ENCODE peak calls at places on chromosomes 2 and 18, in four cellular contexts. L is IMR-90, B is GM12878, S is H1. N is an unnamed sample.

GRCh38 chr2:129806985-129807384 is 172.5 kb upstream of the RAB6C start:
- DNase-seq in L (no peak), B (no peak), S (no peak), N (no peak)

GRCh38 chr2:231068525-231069222 is 12.0 kb downstream of the PSMD1 start:
- DNase-seq in L (peak; percentile 78), B (no peak), S (no peak), N (peak; percentile 17)

GRCh38 chr18:57923606-57924005 is 120.4 kb upstream of the NEDD4L start:
- DNase-seq in L (no peak), B (no peak), S (no peak), N (no peak)

GRCh38 chr18:77099501-77100370 is 32.8 kb downstream of the MBP start:
- DNase-seq in L (no peak), B (no peak), S (no peak), N (no peak)

GRCh38 chr2:192390401-192390800 is 195.7 kb upstream of the TMEFF2 start:
- DNase-seq in L (no peak), B (no peak), S (no peak), N (no peak)

GRCh38 chr2:60317831-60318230 is 235.6 kb downstream of the BCL11A start:
- DNase-seq in L (no peak), B (peak; percentile 65), S (no peak), N (no peak)

GRCh38 chr2:111116016-111116746 is 4.5 kb upstream of the BCL2L11 start:
- DNase-seq in L (no peak), B (peak; percentile 74), S (no peak), N (no peak)

GRCh38 chr2:144834954-144835633 is 315.2 kb upstream of the ZEB2 start:
- DNase-seq in L (peak; percentile 88), B (no peak), S (no peak), N (peak; percentile 24)

GRCh38 chr2:9912468-9912867 is 39.0 kb upstream of the GRHL1 start:
- DNase-seq in L (no peak), B (no peak), S (no peak), N (no peak)

GRCh38 chr18:73365018-73365417 is 497.2 kb upstream of the NETO1 start:
- DNase-seq in L (peak; percentile 95), B (no peak), S (no peak), N (no peak)

GRCh38 chr2:65076345-65076710 is 20.1 kb downstream of the CEP68 start:
- DNase-seq in L (peak; percentile 84), B (no peak), S (no peak), N (no peak)

GRCh38 chr2:226631671-226632070 is 167.9 kb downstream of the IRS1 start:
- DNase-seq in L (peak; percentile 75), B (no peak), S (no peak), N (no peak)

GRCh38 chr2:203858176-203858575 is 9.4 kb upstream of the CTLA4 start:
- DNase-seq in L (no peak), B (no peak), S (no peak), N (no peak)

GRCh38 chr2:147061269-147061668 is 783.6 kb upstream of the ACVR2A start:
- DNase-seq in L (no peak), B (no peak), S (no peak), N (no peak)

GRCh38 chr2:30404354-30405265 is 42.4 kb upstream of the LCLAT1 start:
- DNase-seq in L (peak; percentile 82), B (no peak), S (peak; percentile 52), N (no peak)

GRCh38 chr2:5825686-5826085 is 133.5 kb downstream of the SOX11 start:
- DNase-seq in L (no peak), B (no peak), S (no peak), N (no peak)

GRCh38 chr18:79935925-79936324 is 15.5 kb downstream of the SLC66A2 start:
- DNase-seq in L (no peak), B (no peak), S (no peak), N (no peak)

GRCh38 chr2:149363953-149364352 is 33.6 kb downstream of the LYPD6 start:
- DNase-seq in L (no peak), B (no peak), S (no peak), N (no peak)

GRCh38 chr2:88350641-88351601 is 101.6 kb downstream of the FOXI3 start:
- DNase-seq in L (peak; percentile 12), B (no peak), S (peak; percentile 96), N (peak; percentile 76)

GRCh38 chr2:224145751-224146355 is 106.8 kb upstream of the SERPINE2 start:
- DNase-seq in L (peak; percentile 80), B (no peak), S (no peak), N (no peak)

GRCh38 chr2:37855283-37856041 is 69.6 kb upstream of the RMDN2 start:
- DNase-seq in L (no peak), B (no peak), S (no peak), N (no peak)

DNA sequence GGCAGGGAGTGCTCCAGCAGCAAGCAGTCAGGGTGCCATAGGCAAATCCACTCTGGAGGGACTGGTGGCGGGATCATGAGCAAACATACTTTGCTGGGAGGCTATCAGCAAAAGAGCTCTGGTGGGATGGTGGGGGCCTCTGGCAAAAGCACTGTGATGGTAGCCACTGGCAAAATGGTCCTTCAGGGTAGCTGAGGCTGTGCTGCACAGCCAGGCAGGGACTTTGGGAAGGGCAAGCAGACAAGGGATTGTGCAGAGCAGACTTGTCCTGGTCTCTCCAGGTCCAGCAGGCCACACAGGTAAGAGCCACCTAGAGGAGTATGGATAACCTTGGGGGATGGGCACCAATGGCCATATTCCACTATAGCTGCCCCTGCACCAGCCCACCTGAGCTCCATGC is 129.4 kb upstream of the OTOS start:
- DNase-seq in L (no peak), B (no peak), S (no peak), N (no peak)
- H3K9me3 ChIP-seq in L (peaks cover 11% of the 10 kb centered on the region), B (peaks cover 2% of the 10 kb centered on the region), S (peaks cover 22% of the 10 kb centered on the region), N (no peaks in the 10 kb centered on the region)

GRCh38 chr18:8788503-8789429 is 83.4 kb downstream of the MTCL1 start:
- DNase-seq in L (peak; percentile 49), B (no peak), S (no peak), N (no peak)

GRCh38 chr18:8785855-8786765 is 80.8 kb downstream of the MTCL1 start:
- DNase-seq in L (no peak), B (no peak), S (no peak), N (no peak)

GRCh38 chr18:8787764-8788163 is 82.4 kb downstream of the MTCL1 start:
- DNase-seq in L (no peak), B (no peak), S (no peak), N (no peak)

GRCh38 chr18:8785261-8785660 is 79.9 kb downstream of the MTCL1 start:
- DNase-seq in L (no peak), B (no peak), S (no peak), N (no peak)

DNA sequence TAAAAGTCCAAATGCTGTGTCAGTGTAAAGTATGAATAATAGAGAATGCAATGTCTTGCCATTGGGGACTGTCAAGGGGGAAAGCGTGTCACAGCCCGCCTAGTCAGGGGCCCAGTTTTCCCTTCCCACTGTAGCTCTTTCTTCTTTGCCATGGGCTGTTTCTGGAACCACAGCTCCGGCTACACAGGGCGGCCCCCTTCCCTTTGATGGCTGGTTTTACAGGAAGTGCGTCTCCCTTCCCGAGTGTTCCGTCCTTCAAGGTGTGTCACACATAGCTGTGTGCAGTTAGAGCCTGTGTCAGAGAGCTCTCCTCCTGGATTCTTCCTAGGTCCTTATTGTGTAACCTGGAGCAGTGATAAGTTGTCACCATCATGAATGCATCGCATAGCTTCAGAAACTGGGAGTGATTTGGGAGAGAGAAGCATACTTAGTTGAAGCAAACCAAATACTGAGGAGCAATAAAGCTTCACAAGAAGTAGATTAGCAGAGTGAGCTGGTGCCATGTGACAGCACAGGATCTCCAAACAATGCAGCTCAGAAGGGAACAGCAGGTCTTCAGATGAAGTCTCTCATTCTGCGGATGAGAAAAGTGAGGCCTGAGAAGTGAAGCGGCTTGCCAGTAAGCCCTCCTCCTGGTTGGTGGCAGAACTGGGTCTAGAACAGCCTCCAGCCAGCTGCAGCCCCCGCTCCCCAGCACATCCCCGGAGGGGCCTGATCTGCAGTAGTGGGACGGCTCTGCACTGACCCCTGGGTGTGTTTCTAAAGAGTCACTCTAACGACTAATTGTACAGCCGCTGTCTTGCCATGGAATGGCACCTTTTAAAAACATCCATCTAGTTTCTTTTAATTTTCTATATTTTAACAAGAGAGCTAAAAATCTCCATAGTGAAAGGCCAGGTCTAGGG is 81.7 kb downstream of the MTCL1 start:
- DNase-seq in L (no peak), B (no peak), S (no peak), N (no peak)
- TF ChIP-seq CHD1 in L (no peak), B (no peak), S (no peak), N (no peak)

DNA sequence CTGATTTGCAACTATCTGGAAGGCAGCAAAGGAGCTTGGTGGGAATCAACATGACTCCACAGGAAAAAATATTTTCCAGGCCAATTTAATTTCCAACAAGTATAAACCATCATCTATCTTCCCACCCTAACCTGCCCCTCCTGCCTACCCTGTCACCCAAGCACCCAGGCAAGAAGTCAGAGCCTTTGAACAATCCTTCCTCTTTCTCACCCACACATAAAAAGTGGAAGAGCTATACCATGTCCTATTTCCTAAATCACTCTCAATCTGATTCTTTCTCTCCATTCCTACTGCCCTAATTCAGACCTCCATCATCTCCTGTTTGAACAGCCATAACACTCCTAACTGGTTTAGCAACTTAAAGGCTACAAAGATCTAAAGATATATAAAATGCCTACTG is 12.6 kb downstream of the SPIRE1 start:
- DNase-seq in L (no peak), B (no peak), S (no peak), N (no peak)
- H3K9me3 ChIP-seq in L (no peaks in the 10 kb centered on the region), B (no peaks in the 10 kb centered on the region), S (no peaks in the 10 kb centered on the region), N (no peaks in the 10 kb centered on the region)

GRCh38 chr18:2625217-2625616 is 30.3 kb upstream of the SMCHD1 start:
- DNase-seq in L (no peak), B (no peak), S (no peak), N (no peak)
- TF ChIP-seq CHD1 in L (no peak), B (no peak), S (no peak), N (no peak)

DNA sequence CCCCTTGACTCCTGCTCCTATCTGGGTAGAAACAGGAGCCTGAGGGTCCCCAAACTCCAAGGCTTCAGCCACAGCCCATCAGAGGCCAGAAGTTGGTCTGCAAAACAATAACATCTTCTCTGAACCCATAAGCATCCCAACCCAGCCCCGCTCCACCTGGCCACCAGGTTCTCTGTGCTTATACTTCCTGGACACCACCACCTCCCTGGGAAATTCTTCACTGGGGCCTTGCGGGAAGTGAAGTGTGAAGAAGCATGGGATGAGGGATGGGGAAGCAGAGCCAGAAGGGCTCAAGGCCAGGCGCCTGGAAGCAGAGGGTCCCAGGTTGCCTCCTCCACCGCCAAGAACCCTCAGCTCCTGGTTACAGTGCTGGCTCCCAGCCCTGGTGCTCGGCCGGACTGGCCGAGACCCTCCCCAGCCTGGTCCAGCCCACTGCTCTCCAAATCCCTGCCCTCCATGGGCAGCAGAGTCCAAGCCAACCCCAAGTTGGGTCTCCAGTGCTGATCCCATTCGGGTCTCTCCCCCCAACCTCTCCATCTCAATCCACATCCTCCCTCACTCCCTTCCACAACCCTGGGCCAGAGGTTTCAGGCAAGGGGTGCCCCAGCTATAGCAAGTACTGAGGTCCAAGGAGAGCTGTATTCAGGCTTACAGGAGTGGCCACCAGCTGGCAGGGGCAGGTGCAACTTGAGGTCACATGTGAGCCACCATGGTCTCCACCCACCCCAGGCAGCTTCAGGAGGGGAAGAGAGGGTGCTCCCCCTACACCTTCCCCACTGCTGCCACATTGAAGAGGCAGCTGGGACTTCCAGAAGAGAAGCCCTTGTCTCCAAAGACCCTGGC is 60.7 kb downstream of the TNS1 start:
- DNase-seq in L (no peak), B (no peak), S (no peak), N (no peak)
- H3K9me3 ChIP-seq in L (no peaks in the 10 kb centered on the region), B (no peaks in the 10 kb centered on the region), S (no peaks in the 10 kb centered on the region), N (no peaks in the 10 kb centered on the region)

GRCh38 chr2:107020386-107020785 is 134.4 kb upstream of the ST6GAL2 start:
- DNase-seq in L (no peak), B (no peak), S (no peak), N (no peak)
- TF ChIP-seq CHD1 in L (no peak), B (no peak), S (no peak), N (no peak)